ENCODE peak calls at places on chromosomes 4 and X, in six cellular contexts. P, V, K, Y, C and N are unnamed samples.

GRCh38 chr4:164503874-164504273 is 250.1 kb upstream of the SMIM31 start:
- DNase-seq in P (no peak), V (no peak), K (no peak), Y (no peak), C (no peak), N (no peak)

GRCh38 chr4:25030283-25031076 is at the start of gene LGI2:
- DNase-seq in P (no peak), V (no peak), K (peak; percentile 72), Y (peak; percentile 17), C (peak; percentile 13), N (no peak)

GRCh38 chrX:23327104-23327503 is 7.5 kb upstream of the PTCHD1 start:
- DNase-seq in P (no peak), V (no peak), K (no peak), Y (no peak), C (no peak), N (no peak)

GRCh38 chrX:12881914-12882313 is 15.0 kb downstream of the TLR7 start:
- DNase-seq in P (no peak), V (no peak), K (no peak), Y (no peak), C (no peak), N (no peak)

GRCh38 chr4:141807073-141807472 is 170.7 kb downstream of the IL15 start:
- DNase-seq in P (no peak), V (no peak), K (no peak), Y (no peak), C (no peak), N (no peak)

GRCh38 chrX:86133761-86134160 is 14.5 kb upstream of the DACH2 start:
- DNase-seq in P (no peak), V (no peak), K (no peak), Y (peak; percentile 10), C (no peak), N (no peak)

GRCh38 chr4:82049294-82049693 is 324.5 kb downstream of the HNRNPD start:
- DNase-seq in P (no peak), V (no peak), K (no peak), Y (no peak), C (no peak), N (no peak)

GRCh38 chrX:43349363-43349762 is 306.7 kb upstream of the MAOA start:
- DNase-seq in P (peak; percentile 28), V (no peak), K (no peak), Y (peak; percentile 41), C (peak; percentile 41), N (no peak)

GRCh38 chr4:89301902-89302301 is 5.7 kb downstream of the GPRIN3 start:
- DNase-seq in P (no peak), V (no peak), K (no peak), Y (no peak), C (no peak), N (no peak)

GRCh38 chr4:6701371-6701770 is 7.7 kb downstream of the S100P start:
- DNase-seq in P (no peak), V (no peak), K (no peak), Y (no peak), C (no peak), N (no peak)

GRCh38 chrX:38804481-38805293 is 3.4 kb downstream of the MID1IP1 start:
- DNase-seq in P (no peak), V (no peak), K (peak; percentile 49), Y (peak; percentile 36), C (peak; percentile 23), N (no peak)

GRCh38 chr4:4492161-4492847 is 49.5 kb downstream of the STX18 start:
- DNase-seq in P (no peak), V (no peak), K (no peak), Y (peak; percentile 38), C (no peak), N (no peak)

GRCh38 chr4:180706766-180707165 is 1536.4 kb upstream of the TENM3 start:
- DNase-seq in P (no peak), V (no peak), K (no peak), Y (no peak), C (no peak), N (no peak)

GRCh38 chr4:74623041-74623440 is 171.3 kb downstream of the BTC start:
- DNase-seq in P (peak; percentile 82), V (no peak), K (no peak), Y (peak; percentile 64), C (peak; percentile 16), N (no peak)

GRCh38 chr4:83582289-83582756 is 46.4 kb downstream of the GPAT3 start:
- DNase-seq in P (no peak), V (no peak), K (peak; percentile 27), Y (peak; percentile 90), C (peak; percentile 83), N (peak; percentile 74)

GRCh38 chr4:111014537-111014936 is 391.7 kb upstream of the PITX2 start:
- DNase-seq in P (no peak), V (no peak), K (no peak), Y (no peak), C (no peak), N (no peak)

GRCh38 chr4:174764105-174764729 is 64.8 kb downstream of the GLRA3 start:
- DNase-seq in P (peak; percentile 40), V (peak; percentile 11), K (no peak), Y (peak; percentile 63), C (no peak), N (peak; percentile 29)

GRCh38 chr4:120703908-120704307 is 218.6 kb downstream of the PRDM5 start:
- DNase-seq in P (no peak), V (no peak), K (no peak), Y (peak; percentile 87), C (no peak), N (no peak)

GRCh38 chr4:89411539-89411938 is 103.9 kb upstream of the GPRIN3 start:
- DNase-seq in P (no peak), V (no peak), K (no peak), Y (no peak), C (no peak), N (no peak)

GRCh38 chr4:80173387-80173786 is 23.9 kb upstream of the PRDM8 start:
- DNase-seq in P (no peak), V (no peak), K (no peak), Y (peak; percentile 69), C (no peak), N (peak; percentile 61)

GRCh38 chr4:8119877-8120276 is 38.7 kb downstream of the ABLIM2 start:
- DNase-seq in P (no peak), V (no peak), K (no peak), Y (no peak), C (no peak), N (no peak)
- H3K4me3 ChIP-seq in P (no peak overlapping the region), V (no peak overlapping the region), K (no peak overlapping the region), Y (no peak overlapping the region), C (no peak overlapping the region), N (no peak overlapping the region)

DNA sequence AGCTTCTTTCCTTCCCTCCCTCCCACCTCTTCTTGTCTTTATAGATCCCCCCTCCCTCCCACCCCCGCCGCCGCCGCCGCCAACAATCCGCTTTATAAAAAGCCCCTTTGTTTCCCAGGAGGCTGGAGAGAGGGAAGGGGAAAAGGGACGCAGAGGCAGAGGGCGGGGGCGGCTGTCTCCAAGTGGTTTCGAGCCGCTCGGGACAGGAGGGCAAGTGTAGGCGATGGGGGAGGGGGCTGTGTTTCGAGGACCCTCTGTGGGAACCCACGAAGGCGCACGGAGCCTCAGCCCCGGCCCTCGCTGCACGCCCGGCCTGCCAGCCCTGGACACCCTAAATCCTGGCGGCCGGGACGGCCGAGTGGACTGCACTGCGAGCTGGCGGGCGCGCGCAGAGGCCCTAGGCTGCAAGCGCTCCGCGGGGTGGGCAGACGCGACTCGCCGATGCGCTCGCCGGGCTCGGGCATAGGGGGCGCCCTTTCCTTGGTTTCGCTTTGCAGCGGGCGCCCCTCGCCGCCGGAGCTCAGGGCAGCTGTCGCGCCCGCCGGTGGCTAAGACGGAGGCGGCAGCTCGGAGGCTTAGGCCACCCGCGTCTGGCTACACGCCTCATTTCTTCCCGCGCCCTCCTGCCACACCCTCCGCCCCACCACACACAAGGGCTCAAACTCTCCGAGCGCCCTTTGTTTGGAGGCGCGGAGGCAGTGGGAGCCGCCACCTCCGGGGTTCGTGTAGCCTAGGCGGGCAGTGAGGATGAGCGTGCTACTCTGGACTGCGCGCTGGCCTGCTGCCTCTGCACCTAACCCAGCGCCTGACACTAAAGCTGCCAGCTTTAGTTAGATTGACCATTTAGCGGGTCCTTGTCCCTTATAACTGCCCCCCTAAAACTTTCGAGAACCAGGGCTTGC is 2.2 kb downstream of the MAMLD1 start:
- DNase-seq in P (peak; percentile 35), V (no peak), K (peak; percentile 86), Y (peak; percentile 67), C (peak; percentile 65), N (no peak)
- TF ChIP-seq CTCF in P (no peak), V (peak; percentile 54), K (peak; percentile 73), Y (peak; percentile 5), C (peak; percentile 42), N (peak; percentile 41)

DNA sequence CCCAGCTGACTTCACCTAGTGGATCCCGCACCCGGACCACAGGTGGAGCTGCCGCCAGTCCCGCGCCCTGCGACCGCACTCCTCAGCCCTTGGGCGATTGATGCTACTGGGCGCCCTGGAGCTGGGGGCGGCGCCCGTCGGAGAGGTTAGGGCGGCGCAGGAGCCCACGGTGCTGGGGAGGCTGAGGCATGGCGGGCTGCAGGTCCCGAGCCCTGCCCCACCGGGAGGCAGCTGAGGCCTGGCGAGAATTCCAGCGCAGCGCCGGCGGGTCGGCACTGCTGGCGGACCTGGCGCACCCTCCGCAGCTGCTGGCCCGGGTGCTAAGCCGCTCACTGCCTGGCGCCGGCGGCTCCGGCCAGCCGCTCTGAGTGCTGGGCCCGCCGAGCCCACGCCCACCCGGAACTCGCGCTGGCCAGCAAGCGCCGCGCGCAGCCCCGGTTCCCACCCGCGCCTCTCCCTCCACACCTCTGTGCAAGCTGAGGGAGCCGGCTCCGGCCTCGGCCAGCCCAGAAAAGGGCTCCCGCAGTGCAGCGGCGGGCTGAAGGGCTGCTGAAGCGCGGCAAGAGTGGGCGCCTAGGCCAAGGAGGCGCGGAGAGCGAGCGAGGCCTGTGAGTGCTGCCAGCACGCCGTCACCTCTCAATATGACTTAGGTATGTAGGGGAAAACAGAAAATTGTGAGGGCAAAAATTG is 1256.6 kb downstream of the STIM2 start:
- DNase-seq in P (no peak), V (no peak), K (no peak), Y (no peak), C (no peak), N (no peak)
- H3K4me3 ChIP-seq in P (no peak overlapping the region), V (peak overlapping the region; percentile 20), K (no peak overlapping the region), Y (no peak overlapping the region), C (no peak overlapping the region), N (no peak overlapping the region)

DNA sequence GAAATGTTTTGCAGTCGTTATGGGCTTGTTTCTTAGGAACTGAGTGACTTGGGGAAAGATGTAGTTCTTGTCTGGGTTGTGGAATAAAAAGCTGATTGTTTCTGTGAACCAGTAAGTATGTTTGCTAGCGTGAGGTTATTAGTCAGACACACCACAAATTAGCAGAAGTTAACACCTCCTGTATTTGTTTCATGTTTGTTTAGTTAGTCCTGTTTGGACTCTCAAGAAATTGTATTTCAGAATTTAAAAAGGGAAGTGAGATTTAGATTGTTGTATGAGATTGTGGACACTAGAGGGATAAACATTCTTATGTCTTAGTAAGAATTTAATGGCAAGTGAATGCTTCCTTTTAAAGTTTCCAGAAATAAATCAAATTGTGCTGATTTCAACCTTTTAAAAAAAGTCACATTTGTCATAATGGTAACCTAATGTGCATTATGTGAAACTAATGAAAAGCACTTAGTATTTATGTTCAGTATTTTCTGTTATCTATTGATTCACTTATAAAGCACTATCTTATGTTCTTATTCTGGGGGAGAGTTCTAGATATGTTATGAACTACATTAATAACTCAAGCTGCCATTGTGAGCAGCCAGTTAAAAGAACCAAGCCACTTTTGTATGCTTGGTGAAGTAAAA is 25.6 kb downstream of the ATP10D start:
- DNase-seq in P (no peak), V (no peak), K (no peak), Y (peak; percentile 48), C (no peak), N (peak; percentile 19)
- TF ChIP-seq CTCF in P (no peak), V (peak; percentile 44), K (no peak), Y (peak; percentile 26), C (no peak), N (no peak)

GRCh38 chr4:665381-665750 is 8.7 kb downstream of the ATP5ME start:
- DNase-seq in P (no peak), V (no peak), K (peak; percentile 15), Y (no peak), C (peak; percentile 5), N (no peak)
- H3K4me3 ChIP-seq in P (no peak overlapping the region), V (no peak overlapping the region), K (no peak overlapping the region), Y (no peak overlapping the region), C (no peak overlapping the region), N (no peak overlapping the region)